ENCODE peak calls at places on chromosomes 11 and 22, in five cellular contexts. Q is OCI-LY7, L is GM23248, Y is neural progenitor cell, R is SK-N-SH. B is an unnamed sample.

GRCh38 chr11:12272821-12273617 is 104.4 kb upstream of the PARVA start:
- DNase-seq in Y (no peak), L (peak; percentile 64), R (no peak), Q (no peak), B (no peak)

GRCh38 chr11:44814881-44815592 is 88.3 kb downstream of the TSPAN18 start:
- DNase-seq in L (peak; percentile 64), Q (no peak), R (no peak), Y (no peak), B (no peak)

GRCh38 chr11:46119352-46120216 is 1.7 kb downstream of the PHF21A start:
- DNase-seq in L (peak; percentile 75), R (peak; percentile 70), Q (peak; percentile 74), Y (peak; percentile 71), B (no peak)

GRCh38 chr11:17413414-17414316 is 25.2 kb upstream of the KCNJ11 start:
- DNase-seq in Q (no peak), L (no peak), R (no peak), Y (no peak), B (no peak)

GRCh38 chr11:67293090-67293489 is 4.0 kb downstream of the ANKRD13D start:
- DNase-seq in L (peak; percentile 62), Q (no peak), Y (no peak), R (no peak), B (no peak)

GRCh38 chr11:49851971-49852389 is 100.2 kb upstream of the OR4C13 start:
- DNase-seq in Q (no peak), Y (no peak), R (no peak), L (no peak), B (no peak)

GRCh38 chr22:42269407-42270177 is 861 bp downstream of the TCF20 start:
- DNase-seq in Q (peak; percentile 82), L (peak; percentile 59), R (peak; percentile 62), Y (peak; percentile 81), B (peak; percentile 48)

GRCh38 chr22:30435674-30436126 is 10.1 kb downstream of the MTFP1 start:
- DNase-seq in Y (no peak), R (no peak), Q (peak; percentile 90), L (no peak), B (peak; percentile 79)

GRCh38 chr22:47116426-47117341 is 354.2 kb downstream of the TBC1D22A start:
- DNase-seq in L (no peak), R (no peak), Q (no peak), Y (no peak), B (no peak)

GRCh38 chr11:11344045-11344444 is 9.0 kb downstream of the CSNK2A3 start:
- DNase-seq in Y (no peak), R (no peak), L (no peak), Q (no peak), B (no peak)

GRCh38 chr22:40449676-40450035 is 79.3 kb downstream of the SGSM3 start:
- DNase-seq in Q (no peak), L (peak; percentile 87), R (no peak), Y (no peak), B (no peak)

GRCh38 chr11:102120437-102120935 is 10.2 kb downstream of the YAP1 start:
- DNase-seq in Q (no peak), R (no peak), L (peak; percentile 39), Y (no peak), B (no peak)

GRCh38 chr11:72924568-72925190 is 110.5 kb downstream of the ATG16L2 start:
- DNase-seq in Q (peak; percentile 53), Y (no peak), R (peak; percentile 22), L (peak; percentile 68), B (peak; percentile 8)

GRCh38 chr22:42364641-42365336 is 67.4 kb downstream of the NFAM1 start:
- DNase-seq in Q (no peak), R (peak; percentile 47), Y (no peak), L (peak; percentile 57), B (no peak)

GRCh38 chr11:76721755-76722677 is 51.5 kb upstream of the LRRC32 start:
- DNase-seq in Y (peak; percentile 90), Q (peak; percentile 67), R (peak; percentile 86), L (peak; percentile 88), B (peak; percentile 68)

GRCh38 chr11:47243454-47243853 is 5.2 kb downstream of the ACP2 start:
- DNase-seq in L (no peak), Y (no peak), R (peak; percentile 0), Q (no peak), B (no peak)

GRCh38 chr11:61042961-61043540 is 59.2 kb upstream of the CD5 start:
- DNase-seq in Y (no peak), L (no peak), Q (no peak), R (no peak), B (no peak)

GRCh38 chr22:30857103-30857502 is 111.5 kb downstream of the MORC2 start:
- DNase-seq in Y (no peak), Q (no peak), L (no peak), R (no peak), B (no peak)

GRCh38 chr11:28606930-28607329 is 498.7 kb downstream of the METTL15 start:
- DNase-seq in Y (no peak), Q (no peak), L (no peak), R (no peak), B (no peak)

GRCh38 chr22:32175751-32176644 is 16.9 kb upstream of the C22orf42 start:
- DNase-seq in R (peak; percentile 62), L (no peak), Y (peak; percentile 73), Q (no peak), B (no peak)

GRCh38 chr22:43177479-43177878 is 9.5 kb downstream of the TTLL12 start:
- DNase-seq in L (no peak), R (no peak), Q (no peak), Y (no peak), B (no peak)

GRCh38 chr22:46079861-46080821 is 70.2 kb upstream of the PPARA start:
- DNase-seq in R (peak; percentile 85), Y (no peak), Q (no peak), L (peak; percentile 96), B (no peak)

GRCh38 chr11:59601788-59602187 is 13.8 kb downstream of the OSBP start:
- DNase-seq in Q (no peak), L (no peak), R (no peak), Y (no peak), B (no peak)

GRCh38 chr11:75031771-75032549 is 43.2 kb downstream of the NEU3 start:
- DNase-seq in L (peak; percentile 82), Q (peak; percentile 73), Y (peak; percentile 81), R (peak; percentile 68), B (peak; percentile 52)

GRCh38 chr11:104895619-104896018 is 2.6 kb downstream of the CASP12 start:
- DNase-seq in Q (no peak), L (no peak), R (no peak), Y (no peak), B (no peak)

GRCh38 chr22:50002791-50003190 is 9.8 kb downstream of the IL17REL start:
- DNase-seq in Y (no peak), Q (no peak), R (no peak), L (peak; percentile 18), B (no peak)

GRCh38 chr11:64976651-64977050 is 4.7 kb upstream of the MAJIN start:
- DNase-seq in Y (no peak), Q (no peak), R (no peak), L (no peak), B (no peak)

GRCh38 chr11:10490032-10490397 is 35.0 kb downstream of the AMPD3 start:
- DNase-seq in Q (no peak), R (no peak), Y (no peak), L (no peak), B (no peak)

GRCh38 chr22:43185860-43186261 is 1.1 kb downstream of the TTLL12 start:
- DNase-seq in Q (peak; percentile 19), Y (peak; percentile 34), L (peak; percentile 51), R (peak; percentile 58), B (peak; percentile 29)

DNA sequence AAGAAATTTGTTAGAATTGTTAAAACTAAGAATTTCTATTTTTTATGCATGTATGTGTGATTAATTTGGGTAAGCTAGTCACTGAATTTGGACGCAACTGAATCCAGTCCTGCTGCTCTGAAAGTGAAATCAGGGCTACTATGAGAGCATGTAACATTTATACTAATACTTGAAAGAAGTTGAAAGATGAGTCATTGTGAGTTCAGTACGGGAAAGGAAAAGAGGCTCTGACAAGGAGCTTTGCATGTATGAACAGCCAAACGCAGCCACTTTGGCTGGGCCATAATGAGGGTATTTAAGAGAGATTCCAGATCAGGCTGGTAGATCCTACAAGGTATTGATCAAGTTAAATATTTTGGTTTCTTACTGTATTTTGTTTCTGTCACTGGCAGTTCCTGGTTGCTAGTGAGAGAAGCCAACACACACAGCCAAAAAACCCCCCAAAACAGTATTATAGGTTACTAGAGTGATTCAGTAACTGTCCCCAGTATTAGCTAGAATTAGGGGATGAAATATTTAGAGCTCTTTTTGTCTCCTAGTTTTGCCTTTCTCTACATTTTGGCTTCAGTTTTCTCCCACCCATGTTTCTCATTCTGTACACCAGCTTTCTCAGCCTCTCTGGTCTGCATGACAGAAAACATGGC is 14.1 kb downstream of the AASDHPPT start:
- DNase-seq in Q (no peak), R (no peak), L (peak; percentile 79), Y (no peak), B (no peak)
- TF ChIP-seq EZH2phosphoT487 in Q (no peak), R (no peak), L (no peak), Y (no peak), B (no peak)

GRCh38 chr11:112227002-112227401 is 774 bp downstream of the PTS start:
- DNase-seq in Y (peak; percentile 15), Q (peak; percentile 4), R (peak; percentile 35), L (peak; percentile 69), B (no peak)
- TF ChIP-seq EZH2phosphoT487 in Y (no peak), Q (no peak), R (no peak), L (no peak), B (no peak)

DNA sequence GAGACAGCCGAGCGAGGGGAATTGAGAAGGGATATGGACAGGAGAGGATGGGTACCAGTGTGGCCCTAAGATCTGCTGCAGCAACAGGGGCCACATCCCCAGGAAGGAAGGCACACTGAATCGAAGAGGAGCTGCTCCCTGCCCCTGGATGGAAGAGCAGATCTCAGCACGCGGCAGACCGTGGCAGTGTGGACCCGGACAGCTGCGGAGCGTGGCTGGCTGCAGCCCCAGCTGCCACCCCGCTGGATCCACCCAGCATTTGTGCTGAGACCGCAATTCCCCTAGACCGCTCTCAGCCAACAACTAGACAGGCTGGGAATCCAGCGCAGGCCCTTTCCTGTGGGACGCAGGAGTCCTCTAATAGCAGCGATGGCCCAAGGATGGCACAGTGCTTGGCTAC is 94.7 kb downstream of the NECTIN1 start:
- DNase-seq in L (no peak), Y (no peak), Q (no peak), R (no peak), B (no peak)
- TF ChIP-seq EZH2phosphoT487 in L (no peak), Y (no peak), Q (no peak), R (no peak), B (no peak)

GRCh38 chr11:96741068-96741467 is 351.3 kb downstream of the JRKL start:
- DNase-seq in Q (no peak), R (no peak), Y (no peak), L (peak; percentile 61), B (no peak)
- TF ChIP-seq EZH2phosphoT487 in Q (no peak), R (no peak), Y (no peak), L (no peak), B (no peak)

GRCh38 chr11:62954478-62954877 is 30.3 kb downstream of the SLC22A6 start:
- DNase-seq in Q (no peak), Y (no peak), R (no peak), L (no peak), B (no peak)
- TF ChIP-seq EZH2phosphoT487 in Q (no peak), Y (no peak), R (no peak), L (no peak), B (no peak)

B was measured in HCT116.